ENCODE peak calls at places on chromosome 4, in nine cellular contexts. K is endothelial cell of umbilical vein, U is ovary, I is heart left ventricle, Q is tibial nerve, S is GM12878, P is Peyer's patch, B is right lobe of liver, G is upper lobe of left lung. C is an unnamed sample.

GRCh38 chr4:2836391-2836859 is 7.2 kb upstream of the ADD1 start:
- DNase-seq in K (no peak), U (peak), I (peak), Q (no peak), S (no peak), P (no peak), B (peak), G (peak), C (peak)

GRCh38 chr4:108114503-108114902 is 54.2 kb downstream of the LEF1 start:
- DNase-seq in K (no peak), U (no peak), I (no peak), Q (no peak), S (no peak), P (no peak), B (no peak), G (no peak), C (no peak)

GRCh38 chr4:42915484-42915883 is 23.0 kb downstream of the GRXCR1 start:
- DNase-seq in K (no peak), U (no peak), I (no peak), Q (no peak), S (no peak), P (no peak), B (no peak), G (no peak), C (no peak)

GRCh38 chr4:153521995-153522799 is 56.0 kb downstream of the TMEM131L start:
- DNase-seq in K (no peak), U (no peak), I (no peak), Q (no peak), S (peak), P (no peak), B (no peak), G (no peak), C (no peak)

GRCh38 chr4:54440394-54441223 is 211.5 kb downstream of the PDGFRA start:
- DNase-seq in K (peak), U (no peak), I (no peak), Q (no peak), S (no peak), P (no peak), B (no peak), G (no peak), C (no peak)

GRCh38 chr4:165716472-165716871 is 156.6 kb upstream of the TLL1 start:
- DNase-seq in K (no peak), U (no peak), I (no peak), Q (no peak), S (no peak), P (no peak), B (no peak), G (no peak), C (no peak)

GRCh38 chr4:159199827-159200226 is 96.9 kb downstream of the RAPGEF2 start:
- DNase-seq in K (no peak), U (no peak), I (no peak), Q (no peak), S (no peak), P (no peak), B (no peak), G (no peak), C (no peak)

GRCh38 chr4:125049711-125050110 is 265.0 kb upstream of the FAT4 start:
- DNase-seq in K (no peak), U (no peak), I (no peak), Q (no peak), S (no peak), P (no peak), B (no peak), G (no peak), C (no peak)

GRCh38 chr4:24413311-24413784 is 171.0 kb downstream of the DHX15 start:
- DNase-seq in K (no peak), U (no peak), I (no peak), Q (no peak), S (no peak), P (no peak), B (no peak), G (no peak), C (no peak)

GRCh38 chr4:15457401-15458201 is 12.1 kb upstream of the CC2D2A start:
- DNase-seq in K (peak), U (no peak), I (no peak), Q (no peak), S (peak), P (no peak), B (no peak), G (no peak), C (no peak)

GRCh38 chr4:40199999-40200880 is 3.4 kb downstream of the RHOH start:
- DNase-seq in K (no peak), U (no peak), I (no peak), Q (no peak), S (peak), P (no peak), B (no peak), G (no peak), C (no peak)

GRCh38 chr4:75180790-75181776 is 248.2 kb downstream of the PARM1 start:
- DNase-seq in K (no peak), U (no peak), I (no peak), Q (no peak), S (peak), P (peak), B (no peak), G (no peak), C (no peak)

GRCh38 chr4:156971168-156971601 is 414 bp downstream of the PDGFC start:
- DNase-seq in K (no peak), U (peak), I (no peak), Q (peak), S (no peak), P (peak), B (peak), G (no peak), C (peak)

GRCh38 chr4:46648088-46648744 is 258.3 kb upstream of the GABRA2 start:
- DNase-seq in K (no peak), U (no peak), I (no peak), Q (no peak), S (no peak), P (no peak), B (no peak), G (no peak), C (no peak)

GRCh38 chr4:110344165-110344564 is 131.8 kb upstream of the ENPEP start:
- DNase-seq in K (no peak), U (no peak), I (no peak), Q (no peak), S (no peak), P (no peak), B (no peak), G (no peak), C (no peak)

GRCh38 chr4:94676910-94677309 is 80.8 kb upstream of the BMPR1B start:
- DNase-seq in K (no peak), U (no peak), I (no peak), Q (no peak), S (no peak), P (no peak), B (no peak), G (no peak), C (no peak)

GRCh38 chr4:164700471-164700870 is 53.5 kb upstream of the SMIM31 start:
- DNase-seq in K (no peak), U (no peak), I (no peak), Q (no peak), S (no peak), P (no peak), B (no peak), G (no peak), C (no peak)

DNA sequence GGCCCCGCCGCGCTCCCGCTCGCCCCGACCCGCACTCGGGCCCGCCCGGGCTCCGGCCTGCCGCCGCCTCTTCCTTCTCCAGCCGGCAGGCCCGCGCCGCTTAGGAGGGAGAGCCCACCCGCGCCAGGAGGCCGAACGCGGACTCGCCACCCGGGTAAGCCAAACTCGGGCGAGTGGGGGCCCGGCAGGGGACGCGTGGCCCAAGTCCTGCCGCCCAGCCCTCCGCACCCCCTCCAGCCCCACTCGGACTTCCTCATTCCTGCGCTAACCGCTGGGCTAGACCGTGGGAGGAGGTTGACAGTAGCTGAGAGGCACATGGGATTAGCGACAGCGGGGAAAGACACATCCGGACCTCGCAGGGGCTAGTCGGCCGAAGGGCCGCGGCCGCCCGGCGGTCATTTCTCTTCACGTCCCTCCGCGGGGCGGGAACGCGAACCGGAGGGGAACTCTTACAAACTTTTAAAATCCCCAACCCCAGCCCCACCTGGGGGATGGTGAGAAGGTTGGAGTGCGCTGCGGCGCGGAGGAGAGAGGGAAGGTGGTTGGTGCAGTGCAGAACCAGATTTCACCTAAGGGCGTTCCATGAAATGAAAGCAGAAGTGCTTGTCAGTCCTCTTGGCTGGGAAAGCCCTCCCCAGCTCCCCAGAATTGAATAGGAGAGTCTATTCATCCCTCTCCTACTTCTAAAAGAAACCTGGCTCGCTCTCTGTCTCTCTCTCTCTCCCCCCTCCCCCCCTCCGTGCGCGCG is 650 bp downstream of the NFKB1 start:
- DNase-seq in K (peak), U (peak), I (peak), Q (peak), S (peak), P (peak), B (peak), G (peak), C (peak)
- TF ChIP-seq POLR2A in K (no peak), U (peak), I (no peak), Q (no peak), S (peak), P (peak), B (peak), G (peak), C (peak)

DNA sequence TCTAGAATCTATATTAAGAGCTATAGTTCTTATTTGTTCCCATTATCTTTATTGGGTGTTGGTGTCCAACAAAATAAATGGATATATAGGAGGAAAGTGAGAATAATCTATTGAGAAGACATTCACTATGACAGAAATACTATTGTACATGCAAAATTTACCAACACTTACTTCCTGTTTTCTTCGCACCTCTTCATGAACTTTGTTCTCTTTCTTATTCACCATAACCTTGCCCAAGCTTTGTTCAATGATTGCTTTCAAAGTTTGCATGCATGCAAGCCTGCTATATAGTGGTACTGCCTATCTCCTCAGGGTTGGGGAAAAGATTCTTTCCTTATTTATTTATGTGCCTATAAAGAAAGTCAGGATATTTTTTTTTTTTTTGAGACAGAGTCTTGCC is 176.4 kb upstream of the JADE1 start:
- DNase-seq in K (no peak), U (no peak), I (no peak), Q (no peak), S (no peak), P (no peak), B (no peak), G (no peak), C (no peak)
- TF ChIP-seq POLR2A in K (no peak), U (no peak), I (no peak), Q (no peak), S (no peak), P (no peak), B (no peak), G (no peak), C (no peak)

GRCh38 chr4:169008478-169008877 is 1.6 kb downstream of the CBR4 start:
- DNase-seq in K (no peak), U (no peak), I (no peak), Q (no peak), S (no peak), P (no peak), B (no peak), G (no peak), C (no peak)
- TF ChIP-seq POLR2A in K (no peak), U (no peak), I (no peak), Q (no peak), S (no peak), P (no peak), B (no peak), G (no peak), C (no peak)

DNA sequence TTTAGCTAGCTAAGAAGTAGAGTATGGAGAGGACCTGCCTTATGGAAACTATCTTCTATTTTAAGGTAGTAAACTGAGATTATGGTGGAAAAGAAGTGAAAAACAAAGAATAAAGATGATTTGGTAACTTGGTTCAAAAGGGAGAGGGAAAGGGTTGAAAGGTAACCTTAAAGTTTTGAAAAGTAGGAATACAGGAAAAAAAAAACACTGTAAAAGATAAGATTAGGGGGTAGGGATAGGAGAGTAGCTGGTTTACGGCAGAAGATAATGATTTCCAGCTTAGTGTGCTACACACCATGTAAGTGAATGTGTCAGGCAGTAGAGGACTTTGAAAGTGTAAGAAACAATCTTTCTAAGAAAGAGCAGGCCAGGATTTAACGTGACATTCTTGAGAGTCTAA is 35.3 kb downstream of the FAM13A start:
- DNase-seq in K (no peak), U (no peak), I (no peak), Q (no peak), S (no peak), P (no peak), B (no peak), G (no peak), C (no peak)
- TF ChIP-seq POLR2A in K (no peak), U (no peak), I (no peak), Q (no peak), S (no peak), P (no peak), B (no peak), G (no peak), C (no peak)

GRCh38 chr4:7963691-7964090 is 24.0 kb upstream of the AFAP1 start:
- DNase-seq in K (no peak), U (no peak), I (no peak), Q (no peak), S (no peak), P (no peak), B (no peak), G (no peak), C (no peak)

GRCh38 chr4:7967063-7967440 is 27.4 kb upstream of the AFAP1 start:
- DNase-seq in K (no peak), U (no peak), I (no peak), Q (no peak), S (no peak), P (no peak), B (no peak), G (no peak), C (no peak)

GRCh38 chr4:7964459-7964858 is 24.8 kb upstream of the AFAP1 start:
- DNase-seq in K (no peak), U (no peak), I (no peak), Q (no peak), S (no peak), P (no peak), B (no peak), G (no peak), C (no peak)

GRCh38 chr4:7966281-7967062 is 26.8 kb upstream of the AFAP1 start:
- DNase-seq in K (no peak), U (no peak), I (no peak), Q (no peak), S (no peak), P (no peak), B (no peak), G (peak), C (no peak)

DNA sequence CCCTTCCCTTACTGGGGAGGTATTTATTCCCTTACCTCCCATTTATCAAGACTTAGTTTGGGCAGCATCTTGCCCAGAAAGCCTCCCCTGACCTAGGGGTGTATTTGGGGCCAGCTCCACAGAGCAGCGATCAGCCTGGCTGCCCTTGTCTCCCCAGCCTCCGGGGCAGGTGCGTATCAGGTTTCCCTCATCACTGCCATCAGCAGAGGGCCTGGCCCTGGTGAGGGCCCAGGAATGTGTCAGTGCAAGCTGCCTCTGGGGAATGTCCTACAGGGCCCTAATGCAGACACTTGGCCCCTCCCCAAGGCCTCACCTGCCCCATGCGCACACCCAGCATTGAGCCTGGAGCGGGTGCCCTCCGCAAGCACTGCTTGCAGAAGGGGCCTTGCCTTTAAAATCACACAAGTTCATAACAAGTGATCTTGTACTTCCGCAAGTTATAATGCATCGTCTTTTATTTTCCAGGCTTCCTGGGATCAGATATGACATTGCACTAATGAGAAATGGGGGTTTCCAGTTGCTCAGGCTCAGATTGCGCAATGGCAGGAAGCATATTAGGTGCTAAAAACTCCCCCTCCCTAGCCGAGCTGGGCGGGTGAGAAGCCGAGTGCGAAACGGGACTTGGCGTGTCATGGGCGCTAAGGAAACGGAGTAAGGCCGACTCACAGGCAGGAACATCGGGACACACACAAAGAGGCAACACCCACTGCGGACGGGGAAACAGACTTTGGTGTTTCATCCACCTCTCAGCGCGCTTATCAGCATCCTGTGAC is 25.4 kb upstream of the AFAP1 start:
- DNase-seq in K (peak), U (no peak), I (no peak), Q (peak), S (no peak), P (no peak), B (no peak), G (peak), C (peak)
- TF ChIP-seq POLR2A in K (no peak), U (no peak), I (no peak), Q (no peak), S (no peak), P (no peak), B (no peak), G (no peak), C (no peak)

GRCh38 chr4:139453371-139454110 is 380 bp upstream of the RAB33B start:
- DNase-seq in K (peak), U (peak), I (peak), Q (peak), S (peak), P (peak), B (peak), G (peak), C (peak)
- TF ChIP-seq POLR2A in K (peak), U (peak), I (peak), Q (peak), S (peak), P (peak), B (peak), G (peak), C (peak)

DNA sequence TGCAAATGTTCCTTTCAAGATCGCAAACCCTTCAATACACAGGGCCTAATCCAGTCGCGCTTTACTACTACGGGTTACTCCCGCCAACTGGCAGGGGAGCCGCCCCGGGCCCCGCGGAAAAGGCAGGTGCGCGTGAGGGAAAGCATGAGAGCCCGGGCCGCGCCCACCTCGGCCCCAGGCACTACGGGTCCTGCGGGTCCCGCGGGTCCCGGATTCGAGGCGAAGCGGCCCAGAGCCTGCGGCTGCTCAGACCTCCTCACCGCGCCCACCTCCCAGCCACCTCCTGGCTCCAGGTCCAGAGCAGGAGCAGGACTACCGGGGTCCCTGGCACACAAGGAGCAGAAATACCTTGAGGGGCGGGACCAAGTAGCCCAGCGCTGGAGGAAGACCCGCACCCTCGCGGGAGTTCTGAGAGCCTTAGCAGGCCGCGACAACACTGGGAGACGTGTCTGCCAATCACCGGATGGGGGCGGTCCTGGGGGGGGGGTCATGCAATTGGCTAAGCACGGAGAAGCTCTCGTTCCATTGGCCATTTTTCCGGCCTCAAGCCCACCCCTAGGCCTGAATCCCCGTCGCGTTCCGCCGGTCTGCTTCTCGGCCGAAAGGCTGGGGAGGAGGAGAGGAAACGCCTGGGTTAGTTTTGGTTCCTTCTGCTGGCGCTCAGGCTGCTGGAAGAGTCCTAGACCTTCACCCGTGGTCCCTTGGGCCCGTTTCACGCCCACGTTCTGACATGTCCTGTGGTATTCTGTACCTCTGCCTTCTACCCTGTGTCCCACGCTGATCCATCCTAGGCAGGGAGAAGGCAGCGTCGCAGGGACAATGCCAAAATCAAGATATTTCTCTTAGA is 29.0 kb downstream of the ERVMER34-1 start:
- DNase-seq in K (peak), U (peak), I (peak), Q (peak), S (peak), P (peak), B (peak), G (peak), C (peak)
- TF ChIP-seq POLR2A in K (peak), U (peak), I (peak), Q (no peak), S (peak), P (peak), B (no peak), G (peak), C (peak)

DNA sequence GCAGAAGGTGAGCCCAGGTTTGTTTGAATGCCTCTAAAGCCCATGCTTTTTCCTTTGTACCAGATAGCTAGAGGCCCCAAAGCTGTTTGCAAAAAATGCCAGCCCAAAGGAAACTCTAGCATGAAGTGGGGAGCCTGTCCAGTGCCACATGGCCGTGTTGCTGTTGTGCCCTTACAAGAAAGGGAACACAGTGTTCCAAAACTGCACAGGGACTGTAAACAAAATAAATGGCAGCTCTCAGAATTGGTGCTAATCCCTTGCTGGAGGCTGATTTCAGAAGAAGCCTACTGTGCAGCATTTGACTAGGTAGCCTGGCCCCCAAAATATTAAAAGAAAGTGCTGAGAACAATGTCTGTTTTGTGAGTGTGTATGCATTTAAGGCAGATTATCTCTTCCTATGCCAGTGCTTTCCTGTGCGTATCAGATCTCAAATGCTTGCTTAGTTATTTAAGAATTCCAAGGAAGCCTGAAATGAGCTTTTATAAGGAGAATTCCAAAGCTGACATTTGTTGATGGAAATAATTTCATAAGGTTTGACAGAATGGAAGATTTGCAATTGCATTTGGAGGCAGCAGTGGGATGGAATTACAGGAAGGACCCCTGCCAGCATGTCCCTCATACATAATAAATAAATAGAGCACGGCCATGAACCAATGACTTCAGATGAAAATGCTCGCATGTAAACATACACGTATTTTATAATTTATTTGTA is 115.7 kb downstream of the IRF2 start:
- DNase-seq in K (no peak), U (no peak), I (no peak), Q (no peak), S (no peak), P (no peak), B (no peak), G (no peak), C (no peak)
- TF ChIP-seq POLR2A in K (no peak), U (no peak), I (no peak), Q (no peak), S (no peak), P (no peak), B (no peak), G (no peak), C (no peak)

C was measured in sigmoid colon.